ENCODE peak calls at places on chromosome 6, in eight cellular contexts. C is WERI-Rb-1; I is stimulated activated CD8-positive, alpha-beta memory T cell treated with anti-CD3 and anti-CD28 coated beads, Interleukin-12 subunit alpha, Interleukin-12 subunit beta, amount 100 ng/mL, for 1 hour; U is astrocyte of the spinal cord; H is IMR-90; D is left cardiac atrium; F is heart left ventricle; S is CD4-positive, alpha-beta T cell. M is an unnamed sample.

GRCh38 chr6:128807577-128807976 is 75.4 kb upstream of the LAMA2 start:
- DNase-seq in F (no peak), H (peak; percentile 60), C (no peak), S (no peak), U (peak; percentile 74), D (no peak), I (no peak), M (no peak)

GRCh38 chr6:133921249-133921859 is 31.7 kb upstream of the TBPL1 start:
- DNase-seq in I (peak; percentile 39), H (peak; percentile 81), S (peak; percentile 62), U (peak; percentile 79), D (peak; percentile 72), F (peak; percentile 79), C (peak; percentile 78), M (peak; percentile 57)

GRCh38 chr6:130632897-130633296 is 194.3 kb upstream of the SMLR1 start:
- DNase-seq in H (no peak), U (no peak), C (no peak), S (no peak), I (no peak), F (no peak), D (no peak), M (no peak)

GRCh38 chr6:55869731-55870130 is 5.7 kb downstream of the BMP5 start:
- DNase-seq in H (no peak), U (no peak), F (no peak), D (no peak), S (no peak), I (no peak), C (no peak), M (no peak)

GRCh38 chr6:29954272-29954671 is 11.9 kb downstream of the HLA-A start:
- DNase-seq in F (no peak), I (no peak), S (no peak), C (peak; percentile 59), D (no peak), H (no peak), U (no peak), M (no peak)

GRCh38 chr6:150241751-150242150 is 98.9 kb downstream of the PPP1R14C start:
- DNase-seq in F (no peak), H (no peak), D (no peak), C (no peak), S (no peak), I (no peak), U (no peak), M (no peak)

GRCh38 chr6:163782436-163783003 is 368.0 kb downstream of the QKI start:
- DNase-seq in D (no peak), H (no peak), S (no peak), C (no peak), I (no peak), U (no peak), F (no peak), M (no peak)

GRCh38 chr6:55980627-55981211 is 105.3 kb upstream of the BMP5 start:
- DNase-seq in I (no peak), H (peak; percentile 41), F (no peak), U (peak; percentile 50), S (no peak), C (peak; percentile 37), D (no peak), M (no peak)

GRCh38 chr6:134405386-134406087 is 87.6 kb upstream of the SGK1 start:
- DNase-seq in H (no peak), I (no peak), U (no peak), F (no peak), C (no peak), S (no peak), D (no peak), M (no peak)

GRCh38 chr6:144478487-144478886 is 193.4 kb downstream of the UTRN start:
- DNase-seq in U (no peak), D (peak; percentile 45), H (no peak), C (no peak), I (no peak), S (no peak), F (no peak), M (peak; percentile 26)

GRCh38 chr6:26592649-26593048 is 4.1 kb upstream of the ABT1 start:
- DNase-seq in S (no peak), U (no peak), F (no peak), D (no peak), I (no peak), H (no peak), C (no peak), M (no peak)